ENCODE peak calls at places on chromosome 16, in four cellular contexts. F is A549; I is stomach; O is CD8-positive, alpha-beta T cell. W is an unnamed sample.

GRCh38 chr16:74249281-74249680 is 47.3 kb upstream of the PSMD7 start:
- DNase-seq in F (no peak), I (no peak), O (no peak), W (no peak)

GRCh38 chr16:67149276-67150057 is 1.3 kb downstream of the B3GNT9 start:
- DNase-seq in F (no peak), I (no peak), O (no peak), W (no peak)

GRCh38 chr16:78284957-78285434 is 185.5 kb downstream of the WWOX start:
- DNase-seq in F (no peak), I (no peak), O (no peak), W (no peak)

GRCh38 chr16:8026450-8026849 is 563.9 kb downstream of the TMEM114 start:
- DNase-seq in F (no peak), I (no peak), O (no peak), W (no peak)

GRCh38 chr16:88768041-88768876 is 16.8 kb downstream of the PIEZO1 start:
- DNase-seq in F (no peak), I (no peak), O (no peak), W (no peak)

GRCh38 chr16:82118749-82119148 is 51.3 kb downstream of the MPHOSPH6 start:
- DNase-seq in F (no peak), I (no peak), O (no peak), W (no peak)

GRCh38 chr16:24167129-24167528 is 89.0 kb upstream of the CACNG3 start:
- DNase-seq in F (no peak), I (no peak), O (no peak), W (no peak)

GRCh38 chr16:53207810-53208752 is 153.3 kb downstream of the CHD9 start:
- DNase-seq in F (peak; percentile 92), I (peak; percentile 39), O (no peak), W (peak; percentile 17)

GRCh38 chr16:61921373-61921772 is 114.9 kb downstream of the CDH8 start:
- DNase-seq in F (no peak), I (no peak), O (no peak), W (no peak)

GRCh38 chr16:76940251-76940650 is 250.7 kb upstream of the MON1B start:
- DNase-seq in F (no peak), I (no peak), O (no peak), W (no peak)

GRCh38 chr16:75011634-75012307 is 12.9 kb downstream of the ZNRF1 start:
- DNase-seq in F (peak; percentile 59), I (no peak), O (no peak), W (peak; percentile 67)

GRCh38 chr16:11452298-11452697 is 107.0 kb downstream of the RMI2 start:
- DNase-seq in F (no peak), I (no peak), O (no peak), W (no peak)

GRCh38 chr16:22945361-22945760 is 131.4 kb downstream of the HS3ST2 start:
- DNase-seq in F (no peak), I (no peak), O (no peak), W (no peak)

GRCh38 chr16:84478172-84478948 is 26.1 kb downstream of the MEAK7 start:
- DNase-seq in F (no peak), I (peak; percentile 14), O (no peak), W (no peak)

GRCh38 chr16:55471448-55472097 is 7.4 kb upstream of the MMP2 start:
- DNase-seq in F (peak; percentile 55), I (no peak), O (no peak), W (peak; percentile 60)

GRCh38 chr16:74253146-74253545 is 43.5 kb upstream of the PSMD7 start:
- DNase-seq in F (no peak), I (no peak), O (no peak), W (no peak)

GRCh38 chr16:11084484-11085024 is 140.2 kb downstream of the CLEC16A start:
- DNase-seq in F (no peak), I (no peak), O (no peak), W (no peak)

DNA sequence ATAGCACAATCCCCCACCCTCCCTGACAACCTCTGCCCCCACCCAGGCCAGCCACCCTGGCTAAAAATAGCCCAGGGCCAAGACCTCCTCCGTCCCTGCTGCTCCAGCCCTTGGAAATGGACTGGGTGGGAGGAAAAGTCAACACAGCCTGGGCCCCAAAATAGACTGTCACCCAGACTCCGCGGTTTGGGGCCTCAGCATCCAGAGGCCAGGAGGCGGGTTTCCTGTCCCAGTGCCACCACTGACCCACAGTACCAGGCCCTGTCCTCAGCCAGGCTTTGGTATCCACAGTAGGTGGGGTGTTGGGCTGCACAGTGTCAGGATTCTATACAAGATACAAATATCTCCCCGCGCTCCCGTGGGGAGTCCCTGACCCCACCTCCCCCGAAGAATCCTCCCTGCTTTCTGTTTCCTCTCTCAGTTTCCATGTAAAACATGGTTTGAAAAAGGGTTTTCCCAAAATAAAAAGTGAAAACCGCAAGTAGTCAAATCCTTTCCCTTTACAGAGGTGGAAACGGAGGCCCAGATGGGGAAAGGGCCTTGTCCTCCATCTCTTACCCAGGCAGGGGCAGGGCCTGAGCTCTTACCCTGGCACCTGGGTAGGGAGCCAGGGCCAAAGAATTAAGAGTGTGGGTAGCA is 20.1 kb downstream of the CPNE2 start:
- DNase-seq in F (no peak), I (no peak), O (no peak), W (no peak)
- H3K4me3 ChIP-seq in F (no peak overlapping the region), I (no peak overlapping the region), O (no peak overlapping the region), W (no peak overlapping the region)

GRCh38 chr16:58842746-58843145 is 108.6 kb upstream of the GOT2 start:
- DNase-seq in F (no peak), I (no peak), O (no peak), W (no peak)
- TF ChIP-seq CTCF in F (no peak), I (no peak), O (no peak), W (no peak)

GRCh38 chr16:19881783-19882182 is 2.9 kb downstream of the GPRC5B start:
- DNase-seq in F (no peak), I (no peak), O (no peak), W (no peak)
- H3K4me3 ChIP-seq in F (no peak overlapping the region), I (peak overlapping the region; percentile 71), O (no peak overlapping the region), W (no peak overlapping the region)

GRCh38 chr16:2971134-2971984 is 2.2 kb downstream of the PAQR4 start:
- DNase-seq in F (no peak), I (no peak), O (no peak), W (no peak)
- TF ChIP-seq CTCF in F (no peak), I (no peak), O (no peak), W (no peak)

DNA sequence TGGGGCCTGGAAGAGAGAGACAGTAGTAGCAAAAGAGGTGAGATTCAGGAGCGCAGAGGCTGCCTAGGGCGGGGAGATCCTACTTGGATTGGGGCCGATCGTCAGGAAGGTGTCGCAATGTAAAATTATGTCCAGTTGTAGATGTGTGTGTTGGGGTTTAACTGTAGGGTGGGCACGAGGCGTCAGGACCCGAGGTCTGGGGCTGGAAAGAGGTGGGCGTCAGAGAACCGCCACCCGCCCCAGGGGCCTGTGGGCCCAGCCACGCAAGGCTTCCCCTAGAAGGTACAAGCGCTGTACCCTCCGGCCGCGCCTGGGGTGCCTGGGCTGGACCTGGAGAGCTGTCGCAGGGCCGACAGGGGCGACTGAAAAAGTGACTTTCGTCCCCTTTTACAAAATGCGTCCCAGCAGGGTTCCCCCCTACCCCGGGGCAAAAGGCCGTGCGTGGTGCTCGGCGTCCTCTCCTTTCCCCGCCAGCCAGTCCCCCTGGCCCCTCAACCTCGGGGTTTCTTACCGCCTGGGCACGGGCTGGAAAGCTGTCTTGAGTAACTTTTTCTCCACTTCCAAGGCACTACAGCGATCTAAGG is 2.8 kb downstream of the IRX3 start:
- DNase-seq in F (no peak), I (no peak), O (no peak), W (no peak)
- H3K4me3 ChIP-seq in F (peak overlapping the region; percentile 80), I (peak overlapping the region; percentile 67), O (no peak overlapping the region), W (peak overlapping the region; percentile 76)

W was measured in AG04449.